ENCODE peak calls at places on chromosomes 1 and 21, in nine cellular contexts. R is B cell, V is pancreas, L is Calu3, P is GM23338, X is GM13977, U is upper lobe of right lung, I is HL-60, B is heart right ventricle. G is an unnamed sample.

GRCh38 chr1:55089683-55090082 is 50.3 kb downstream of the PCSK9 start:
- DNase-seq in I (no peak), B (no peak), L (no peak), U (no peak), P (no peak), X (no peak), V (no peak), R (no peak), G (no peak)

GRCh38 chr1:26053718-26054572 is 8.0 kb upstream of the SLC30A2 start:
- DNase-seq in L (no peak), I (peak), P (peak), R (no peak), X (no peak), U (no peak), B (no peak), V (no peak), G (no peak)

GRCh38 chr1:242008788-242009500 is 10.0 kb upstream of the MAP1LC3C start:
- DNase-seq in B (no peak), P (peak), X (no peak), V (no peak), U (no peak), R (no peak), I (no peak), L (no peak), G (no peak)

GRCh38 chr1:13583964-13584791 is 546 bp downstream of the PDPN start:
- DNase-seq in I (no peak), V (no peak), X (peak), B (peak), L (no peak), R (no peak), U (peak), P (peak), G (no peak)

GRCh38 chr1:26405281-26405915 is 5.2 kb upstream of the LIN28A start:
- DNase-seq in V (no peak), L (no peak), I (no peak), U (no peak), B (no peak), X (no peak), R (no peak), P (no peak), G (no peak)

GRCh38 chr1:78045850-78046778 is at the start of gene GIPC2:
- DNase-seq in V (peak), L (peak), U (peak), B (peak), P (peak), I (no peak), X (peak), R (no peak), G (no peak)

GRCh38 chr1:54229281-54229891 is 29.4 kb downstream of the MRPL37 start:
- DNase-seq in I (no peak), X (no peak), U (no peak), B (no peak), R (no peak), V (peak), L (peak), P (no peak), G (no peak)

GRCh38 chr1:114154146-114154962 is 685 bp upstream of the SYT6 start:
- DNase-seq in I (no peak), P (peak), L (no peak), X (no peak), U (no peak), R (peak), V (peak), B (no peak), G (peak)

GRCh38 chr1:94875794-94876193 is 51.1 kb downstream of the CNN3 start:
- DNase-seq in R (no peak), P (no peak), I (no peak), V (no peak), X (no peak), U (no peak), B (no peak), L (no peak), G (no peak)

GRCh38 chr1:227370463-227371254 is 52.4 kb upstream of the CDC42BPA start:
- DNase-seq in L (no peak), I (no peak), X (no peak), P (no peak), B (no peak), V (no peak), U (no peak), R (no peak), G (no peak)

GRCh38 chr1:204410764-204411450 is 710 bp downstream of the PPP1R15B start:
- DNase-seq in P (peak), V (peak), I (peak), U (no peak), R (no peak), X (peak), L (peak), B (peak), G (peak)

GRCh38 chr1:65894738-65895605 is 102.3 kb downstream of the PDE4B start:
- DNase-seq in L (peak), V (no peak), P (no peak), U (no peak), R (no peak), X (no peak), B (no peak), I (no peak), G (no peak)

GRCh38 chr1:184531296-184531695 is 144.5 kb downstream of the C1orf21 start:
- DNase-seq in I (no peak), V (no peak), U (no peak), R (no peak), L (no peak), B (no peak), X (no peak), P (no peak), G (no peak)

GRCh38 chr1:184242507-184242943 is 144.3 kb upstream of the C1orf21 start:
- DNase-seq in V (peak), R (no peak), L (no peak), I (no peak), B (no peak), P (peak), U (no peak), X (no peak), G (no peak)

GRCh38 chr21:45560106-45561021 is 18.1 kb upstream of the SLC19A1 start:
- DNase-seq in I (no peak), B (no peak), R (no peak), P (no peak), L (no peak), U (peak), V (no peak), X (no peak), G (no peak)

GRCh38 chr1:66550243-66550642 is 16.3 kb downstream of the SGIP1 start:
- DNase-seq in L (no peak), X (no peak), B (no peak), U (no peak), V (no peak), P (no peak), R (no peak), I (no peak), G (no peak)

GRCh38 chr1:17370618-17371017 is 1.4 kb upstream of the PADI6 start:
- DNase-seq in P (peak), R (no peak), U (no peak), B (no peak), L (peak), I (no peak), V (no peak), X (no peak), G (no peak)
- TF ChIP-seq CTCF in P (peak), R (no peak), U (no peak), B (no peak), L (peak), I (peak), V (no peak), X (no peak), G (no peak)

DNA sequence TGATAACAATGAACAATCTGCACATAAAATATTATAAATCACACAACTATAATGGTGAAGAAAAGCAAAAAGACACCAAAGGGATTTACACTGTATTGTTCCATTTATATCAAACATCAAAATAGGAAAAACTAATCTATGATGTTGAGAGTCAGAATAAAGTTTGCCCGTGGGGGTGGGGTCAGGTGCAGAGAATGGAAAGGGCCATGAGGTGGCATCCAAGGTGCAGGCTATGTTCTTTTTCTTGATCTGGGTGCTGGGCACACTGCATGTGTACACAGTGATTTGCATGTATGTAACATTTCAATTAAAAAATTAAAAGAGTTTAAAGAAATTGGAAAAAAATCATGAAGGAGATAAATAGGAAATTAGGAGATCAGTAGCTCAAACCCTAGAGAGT is 127.3 kb downstream of the DSCAM start:
- DNase-seq in L (no peak), U (no peak), B (no peak), P (no peak), R (no peak), V (no peak), I (no peak), X (no peak), G (no peak)
- TF ChIP-seq CTCF in L (no peak), U (no peak), B (no peak), P (peak), R (no peak), V (no peak), I (no peak), X (no peak), G (no peak)

GRCh38 chr21:41957991-41958766 is 4.4 kb upstream of the C2CD2 start:
- DNase-seq in R (no peak), U (no peak), L (peak), I (no peak), V (peak), P (peak), B (peak), X (peak), G (no peak)
- TF ChIP-seq CTCF in R (no peak), U (peak), L (peak), I (no peak), V (no peak), P (no peak), B (peak), X (no peak), G (no peak)

DNA sequence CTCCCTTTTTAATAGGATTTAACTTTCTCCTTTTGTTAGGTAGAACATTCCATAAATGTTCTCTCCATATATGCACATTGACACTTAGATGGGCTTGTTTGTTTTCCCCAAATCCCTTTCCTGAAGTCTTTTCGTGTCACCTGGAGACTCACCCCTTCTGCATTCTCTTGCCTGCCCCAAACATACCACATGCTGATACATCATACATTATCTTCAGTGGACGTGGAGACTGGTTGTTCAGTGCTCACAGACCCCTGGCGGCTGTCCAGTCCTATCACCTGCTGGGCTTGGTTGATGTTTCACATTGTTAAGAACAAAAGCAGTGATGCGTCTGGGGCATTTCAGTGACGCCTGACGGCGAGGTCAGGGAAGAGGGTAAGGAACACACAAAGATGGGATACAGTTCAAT is 22.2 kb downstream of the FMOD start:
- DNase-seq in I (no peak), L (peak), U (peak), B (no peak), R (no peak), X (no peak), V (peak), P (peak), G (no peak)
- TF ChIP-seq CTCF in I (no peak), L (peak), U (no peak), B (no peak), R (no peak), X (no peak), V (no peak), P (peak), G (no peak)

G was measured in natural killer cell.